ENCODE peak calls at places on chromosomes 5 and 9, in eight cellular contexts. Z, Y, L, G, E, N, A and U are unnamed samples.
A peak's percentile ranks its signal among the peaks of the same experiment; 100 is the strongest.

GRCh38 chr9:104780796-104781395 is 17.0 kb downstream of the NIPSNAP3B start:
- DNase-seq in Z (no peak), Y (no peak), L (no peak), G (peak; percentile 25), E (peak; percentile 59), N (no peak), A (no peak), U (peak; percentile 43)

GRCh38 chr9:27090231-27090630 is 18.8 kb upstream of the TEK start:
- DNase-seq in Z (no peak), Y (no peak), L (no peak), G (no peak), E (no peak), N (no peak), A (no peak), U (no peak)

GRCh38 chr5:180604271-180604670 is 13.0 kb upstream of the SCGB3A1 start:
- DNase-seq in Z (no peak), Y (no peak), L (peak; percentile 52), G (no peak), E (no peak), N (no peak), A (no peak), U (no peak)

GRCh38 chr9:78032599-78033457 is 1.2 kb upstream of the GNAQ start:
- DNase-seq in Z (no peak), Y (no peak), L (peak; percentile 71), G (peak; percentile 32), E (peak; percentile 66), N (no peak), A (no peak), U (no peak)

GRCh38 chr5:98569288-98569687 is 204.2 kb upstream of the RGMB start:
- DNase-seq in Z (no peak), Y (no peak), L (no peak), G (no peak), E (no peak), N (no peak), A (no peak), U (no peak)

GRCh38 chr5:21817668-21818419 is 1035.3 kb downstream of the CDH12 start:
- DNase-seq in Z (no peak), Y (no peak), L (no peak), G (no peak), E (peak; percentile 19), N (no peak), A (no peak), U (no peak)

GRCh38 chr5:169702726-169703481 is 65.8 kb downstream of the DOCK2 start:
- DNase-seq in Z (no peak), Y (no peak), L (no peak), G (no peak), E (no peak), N (no peak), A (no peak), U (no peak)

GRCh38 chr5:176700239-176700847 is 53.1 kb downstream of the TSPAN17 start:
- DNase-seq in Z (no peak), Y (peak; percentile 36), L (no peak), G (no peak), E (no peak), N (no peak), A (no peak), U (peak; percentile 37)

GRCh38 chr9:129476821-129477611 is 143.9 kb downstream of the C9orf50 start:
- DNase-seq in Z (no peak), Y (no peak), L (no peak), G (no peak), E (no peak), N (no peak), A (no peak), U (no peak)

GRCh38 chr5:38330207-38330606 is 71.8 kb downstream of the EGFLAM start:
- DNase-seq in Z (no peak), Y (no peak), L (no peak), G (no peak), E (no peak), N (no peak), A (no peak), U (no peak)

GRCh38 chr5:123429993-123430392 is 6.8 kb upstream of the CEP120 start:
- DNase-seq in Z (no peak), Y (no peak), L (no peak), G (no peak), E (no peak), N (no peak), A (no peak), U (no peak)

GRCh38 chr9:106862946-106863740 is at the start of gene ZNF462:
- DNase-seq in Z (no peak), Y (no peak), L (peak; percentile 81), G (no peak), E (peak; percentile 74), N (no peak), A (no peak), U (peak; percentile 78)

GRCh38 chr9:90086076-90086475 is 481.3 kb downstream of the GADD45G start:
- DNase-seq in Z (no peak), Y (no peak), L (no peak), G (no peak), E (no peak), N (no peak), A (peak; percentile 33), U (peak; percentile 48)

GRCh38 chr5:2696156-2696807 is 55.2 kb downstream of the IRX2 start:
- DNase-seq in Z (no peak), Y (no peak), L (peak; percentile 50), G (no peak), E (no peak), N (no peak), A (no peak), U (no peak)

GRCh38 chr9:91422832-91423711 is 560 bp downstream of the NFIL3 start:
- DNase-seq in Z (peak; percentile 33), Y (peak; percentile 79), L (peak; percentile 96), G (peak; percentile 46), E (peak; percentile 64), N (no peak), A (peak; percentile 63), U (peak; percentile 66)

GRCh38 chr9:120726484-120726883 is 12.2 kb upstream of the MEGF9 start:
- DNase-seq in Z (no peak), Y (no peak), L (no peak), G (no peak), E (no peak), N (no peak), A (no peak), U (no peak)

GRCh38 chr5:164345173-164345572 is 839.8 kb downstream of the MAT2B start:
- DNase-seq in Z (no peak), Y (no peak), L (no peak), G (no peak), E (no peak), N (no peak), A (no peak), U (no peak)

GRCh38 chr9:113988951-113989780 is 88.9 kb downstream of the AMBP start:
- DNase-seq in Z (no peak), Y (no peak), L (peak; percentile 82), G (no peak), E (no peak), N (no peak), A (no peak), U (no peak)

GRCh38 chr9:129141066-129142041 is 30.1 kb downstream of the PTPA start:
- DNase-seq in Z (no peak), Y (peak; percentile 44), L (peak; percentile 93), G (peak; percentile 62), E (peak; percentile 44), N (no peak), A (peak; percentile 70), U (peak; percentile 30)

GRCh38 chr5:141848771-141849370 is 29.3 kb downstream of the PCDH1 start:
- DNase-seq in Z (no peak), Y (no peak), L (peak; percentile 75), G (no peak), E (peak; percentile 42), N (no peak), A (peak; percentile 80), U (peak; percentile 84)